ENCODE peak calls at places on chromosomes 13 and 19, in eight cellular contexts. T is Kasumi-1; Y is NCI-H1105; O is left colon; M is anterior cingulate cortex; F is GM23338; E is psoas muscle; B is central memory CD4-positive, alpha-beta T cell. P is an unnamed sample.

GRCh38 chr13:25214371-25215252 is 42.5 kb upstream of the AMER2 start:
- DNase-seq in T (no peak), Y (no peak), O (no peak), M (no peak), F (peak), E (peak), B (no peak), P (no peak)

GRCh38 chr19:7673995-7674667 is 2.8 kb upstream of the MCEMP1 start:
- DNase-seq in T (peak), Y (no peak), O (peak), M (no peak), F (peak), E (peak), B (no peak), P (no peak)

GRCh38 chr13:62846302-62846701 is 1430.7 kb upstream of the PCDH20 start:
- DNase-seq in T (no peak), Y (no peak), O (no peak), M (no peak), F (no peak), E (no peak), B (no peak), P (no peak)

GRCh38 chr19:13961826-13962737 is 9.8 kb downstream of the DCAF15 start:
- DNase-seq in T (no peak), Y (no peak), O (no peak), M (no peak), F (peak), E (no peak), B (no peak), P (no peak)

GRCh38 chr19:58085348-58085875 is 12.6 kb downstream of the ZSCAN18 start:
- DNase-seq in T (no peak), Y (no peak), O (no peak), M (no peak), F (peak), E (no peak), B (no peak), P (no peak)

GRCh38 chr13:75968103-75968838 is 332.1 kb downstream of the LMO7 start:
- DNase-seq in T (no peak), Y (no peak), O (no peak), M (no peak), F (no peak), E (no peak), B (no peak), P (no peak)

GRCh38 chr13:44583126-44583525 is 7.0 kb upstream of the TSC22D1 start:
- DNase-seq in T (no peak), Y (no peak), O (no peak), M (no peak), F (no peak), E (no peak), B (no peak), P (no peak)

GRCh38 chr13:37648604-37649003 is 50.0 kb upstream of the POSTN start:
- DNase-seq in T (no peak), Y (no peak), O (no peak), M (no peak), F (no peak), E (no peak), B (no peak), P (no peak)

GRCh38 chr13:40981361-40981760 is 37.8 kb downstream of the ELF1 start:
- DNase-seq in T (no peak), Y (no peak), O (no peak), M (no peak), F (no peak), E (no peak), B (peak), P (peak)